ENCODE peak calls at places on chromosomes 16 and 17, in four cellular contexts. C, F, V and P are unnamed samples.

GRCh38 chr17:12457493-12457892 is 208.2 kb upstream of the MYOCD start:
- DNase-seq in C (no peak), F (no peak), V (peak), P (no peak)

GRCh38 chr17:76337413-76337777 is 16.3 kb downstream of the PRPSAP1 start:
- DNase-seq in C (no peak), F (no peak), V (peak), P (no peak)

GRCh38 chr17:9200699-9201359 is 179.5 kb downstream of the NTN1 start:
- DNase-seq in C (no peak), F (no peak), V (no peak), P (no peak)

GRCh38 chr17:41666708-41667279 is 21.9 kb upstream of the EIF1 start:
- DNase-seq in C (peak), F (peak), V (peak), P (peak)

GRCh38 chr17:9169116-9169515 is 147.8 kb downstream of the NTN1 start:
- DNase-seq in C (no peak), F (no peak), V (no peak), P (no peak)

GRCh38 chr17:76716834-76717205 is 6.1 kb upstream of the MXRA7 start:
- DNase-seq in C (no peak), F (no peak), V (peak), P (no peak)

GRCh38 chr17:45276031-45276430 is 14.1 kb upstream of the SPATA32 start:
- DNase-seq in C (no peak), F (peak), V (peak), P (no peak)

GRCh38 chr17:8149419-8150193 is 2.6 kb downstream of the PER1 start:
- DNase-seq in C (no peak), F (no peak), V (no peak), P (no peak)

GRCh38 chr16:70478912-70479341 is 24.5 kb downstream of the FCSK start:
- DNase-seq in C (no peak), F (no peak), V (no peak), P (no peak)

GRCh38 chr16:81694494-81695285 is 84.4 kb upstream of the PLCG2 start:
- DNase-seq in C (no peak), F (no peak), V (no peak), P (no peak)

GRCh38 chr17:68417317-68417716 is 40.0 kb downstream of the WIPI1 start:
- DNase-seq in C (no peak), F (no peak), V (no peak), P (no peak)

GRCh38 chr17:5203178-5203907 is 11.7 kb upstream of the ZNF594 start:
- DNase-seq in C (no peak), F (no peak), V (peak), P (no peak)

GRCh38 chr16:72324578-72324977 is 152.6 kb upstream of the PMFBP1 start:
- DNase-seq in C (no peak), F (no peak), V (no peak), P (no peak)

GRCh38 chr17:12637015-12637414 is 28.7 kb upstream of the MYOCD start:
- DNase-seq in C (no peak), F (peak), V (peak), P (no peak)

GRCh38 chr16:58494981-58495860 is 4.7 kb upstream of the NDRG4 start:
- DNase-seq in C (peak), F (peak), V (peak), P (peak)
- TF ChIP-seq POLR2A in C (no peak), F (no peak), V (peak), P (no peak)

GRCh38 chr17:50561796-50562195 is 1.3 kb downstream of the CACNA1G start:
- DNase-seq in C (no peak), F (no peak), V (no peak), P (no peak)

GRCh38 chr17:50565559-50566350 is 5.2 kb downstream of the CACNA1G start:
- DNase-seq in C (no peak), F (peak), V (peak), P (no peak)

GRCh38 chr17:50563095-50563511 is 2.6 kb downstream of the CACNA1G start:
- DNase-seq in C (no peak), F (no peak), V (no peak), P (no peak)

GRCh38 chr17:50562266-50563094 is 2.0 kb downstream of the CACNA1G start:
- DNase-seq in C (no peak), F (no peak), V (no peak), P (no peak)

DNA sequence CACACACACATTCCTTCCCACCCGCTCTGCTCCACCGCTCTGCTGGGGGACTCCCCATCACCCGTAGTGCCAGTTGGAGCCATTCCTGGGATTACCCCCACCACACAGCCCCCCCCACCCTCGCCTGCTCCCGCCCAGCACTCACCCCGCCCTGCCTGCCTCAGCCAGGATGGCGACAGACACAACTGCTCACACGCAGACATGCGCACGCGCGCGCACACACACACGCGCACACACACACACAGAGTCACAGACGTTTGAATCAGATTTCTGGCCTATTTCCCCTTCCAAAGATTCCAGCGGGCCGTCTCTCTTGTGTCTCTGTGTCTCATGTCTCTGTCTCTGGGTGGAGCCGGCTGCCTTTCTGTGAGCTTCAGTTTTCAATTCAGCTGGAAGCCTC is 4.4 kb downstream of the CACNA1G start:
- DNase-seq in C (peak), F (peak), V (peak), P (no peak)
- H3K4me3 ChIP-seq in C (no peak), F (no peak), V (no peak), P (no peak)

GRCh38 chr17:60640503-60640902 is 37.1 kb upstream of the BCAS3 start:
- DNase-seq in C (no peak), F (peak), V (peak), P (no peak)
- TF ChIP-seq CTCF in C (peak), F (peak), V (peak), P (no peak)

GRCh38 chr16:89156740-89157645 is 14.6 kb upstream of the CDH15 start:
- DNase-seq in C (no peak), F (no peak), V (no peak), P (no peak)
- TF ChIP-seq POLR2A in C (no peak), F (no peak), V (no peak), P (no peak)

GRCh38 chr17:31548709-31549108 is 157.2 kb downstream of the RAB11FIP4 start:
- DNase-seq in C (no peak), F (no peak), V (no peak), P (no peak)
- H3K4me3 ChIP-seq in C (peak), F (peak), V (peak), P (peak)

GRCh38 chr17:47253541-47254402 is at the start of gene ITGB3:
- DNase-seq in C (peak), F (peak), V (peak), P (peak)
- TF ChIP-seq CTCF in C (peak), F (peak), V (peak), P (no peak)

GRCh38 chr17:17826340-17826708 is 10.5 kb downstream of the SREBF1 start:
- DNase-seq in C (no peak), F (no peak), V (no peak), P (no peak)

GRCh38 chr17:17824780-17825614 is 11.8 kb downstream of the SREBF1 start:
- DNase-seq in C (peak), F (peak), V (no peak), P (no peak)

GRCh38 chr17:17824119-17824779 is 12.5 kb downstream of the SREBF1 start:
- DNase-seq in C (no peak), F (peak), V (no peak), P (no peak)

GRCh38 chr17:17822189-17822978 is 14.4 kb downstream of the SREBF1 start:
- DNase-seq in C (peak), F (no peak), V (peak), P (peak)

GRCh38 chr17:17823433-17824118 is 13.2 kb downstream of the SREBF1 start:
- DNase-seq in C (peak), F (peak), V (peak), P (peak)
- TF ChIP-seq POLR2A in C (no peak), F (no peak), V (no peak), P (no peak)

GRCh38 chr16:28064150-28064549 is 636 bp upstream of the GSG1L start:
- DNase-seq in C (no peak), F (no peak), V (no peak), P (no peak)

GRCh38 chr16:28063047-28063521 is 430 bp downstream of the GSG1L start:
- DNase-seq in C (no peak), F (peak), V (peak), P (no peak)

GRCh38 chr16:28062261-28063046 is 1.1 kb downstream of the GSG1L start:
- DNase-seq in C (no peak), F (no peak), V (no peak), P (no peak)

GRCh38 chr16:28064706-28065249 is 1.3 kb upstream of the GSG1L start:
- DNase-seq in C (no peak), F (no peak), V (no peak), P (no peak)

DNA sequence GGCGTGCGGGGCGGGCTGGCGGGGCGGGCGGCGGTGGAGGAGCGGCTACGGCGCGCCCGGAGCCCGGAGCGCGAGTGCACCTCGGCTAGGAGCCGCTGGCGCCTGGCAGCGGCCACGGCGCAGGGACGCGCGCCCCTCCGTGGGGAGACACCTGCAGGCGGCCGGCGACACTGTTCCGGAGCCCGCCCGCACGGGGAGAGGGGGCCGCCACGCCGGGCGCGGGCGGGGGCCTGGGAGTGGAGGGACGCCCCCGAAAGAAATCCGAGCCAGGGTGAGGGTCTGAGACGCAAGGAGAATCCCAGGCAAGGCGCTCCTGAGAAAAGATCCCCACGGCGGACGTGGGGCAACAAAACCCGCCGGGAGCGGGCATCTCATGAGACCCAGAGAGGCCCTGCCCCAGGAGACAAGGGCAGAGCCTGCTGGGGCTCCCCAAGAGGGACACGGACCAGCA is at the start of gene GSG1L:
- DNase-seq in C (no peak), F (no peak), V (no peak), P (no peak)
- H3K4me3 ChIP-seq in C (no peak), F (peak), V (no peak), P (peak)

GRCh38 chr17:1997146-1997586 is 28.0 kb downstream of the RTN4RL1 start:
- DNase-seq in C (peak), F (peak), V (no peak), P (no peak)
- TF ChIP-seq CTCF in C (peak), F (no peak), V (no peak), P (no peak)